ENCODE peak calls at places on chromosomes 3 and 15, in six cellular contexts. One of them, this sample, is unnamed.

GRCh38 chr15:52208306-52208946 is 17.2 kb upstream of the GNB5 start:
- DNase-seq in T-helper 1 cell: peak; percentile 72
- DNase-seq in H1: peak; percentile 43
- DNase-seq in neural crest cell: peak; percentile 69
- DNase-seq in stimulated activated naive CD8-positive, alpha-beta T cell treated with anti-CD3 and anti-CD28 coated beads, Interleukin-15, amount 100 ng/mL, for 72 hours: peak; percentile 74
- DNase-seq in GM23338: peak; percentile 87
- DNase-seq in this sample: peak; percentile 88

GRCh38 chr15:48647963-48648362 is 2.5 kb upstream of the FBN1 start:
- DNase-seq in T-helper 1 cell: no peak
- DNase-seq in H1: no peak
- DNase-seq in neural crest cell: no peak
- DNase-seq in stimulated activated naive CD8-positive, alpha-beta T cell treated with anti-CD3 and anti-CD28 coated beads, Interleukin-15, amount 100 ng/mL, for 72 hours: no peak
- DNase-seq in GM23338: peak; percentile 34
- DNase-seq in this sample: peak; percentile 11

GRCh38 chr3:49671291-49672288 is 2.6 kb upstream of the APEH start:
- DNase-seq in T-helper 1 cell: peak; percentile 70
- DNase-seq in H1: peak; percentile 70
- DNase-seq in neural crest cell: peak; percentile 67
- DNase-seq in stimulated activated naive CD8-positive, alpha-beta T cell treated with anti-CD3 and anti-CD28 coated beads, Interleukin-15, amount 100 ng/mL, for 72 hours: peak; percentile 71
- DNase-seq in GM23338: peak; percentile 94
- DNase-seq in this sample: no peak

GRCh38 chr3:185824467-185825378 is at the start of gene IGF2BP2:
- DNase-seq in T-helper 1 cell: peak; percentile 43
- DNase-seq in H1: no peak
- DNase-seq in neural crest cell: peak; percentile 77
- DNase-seq in stimulated activated naive CD8-positive, alpha-beta T cell treated with anti-CD3 and anti-CD28 coated beads, Interleukin-15, amount 100 ng/mL, for 72 hours: peak; percentile 48
- DNase-seq in GM23338: peak; percentile 76
- DNase-seq in this sample: peak; percentile 91

GRCh38 chr3:194908972-194909371 is 223.3 kb downstream of the FAM43A start:
- DNase-seq in T-helper 1 cell: no peak
- DNase-seq in H1: no peak
- DNase-seq in neural crest cell: no peak
- DNase-seq in stimulated activated naive CD8-positive, alpha-beta T cell treated with anti-CD3 and anti-CD28 coated beads, Interleukin-15, amount 100 ng/mL, for 72 hours: no peak
- DNase-seq in GM23338: no peak
- DNase-seq in this sample: no peak

GRCh38 chr15:92883643-92884458 is 16.3 kb upstream of the CHD2 start:
- DNase-seq in T-helper 1 cell: peak; percentile 76
- DNase-seq in H1: no peak
- DNase-seq in neural crest cell: no peak
- DNase-seq in stimulated activated naive CD8-positive, alpha-beta T cell treated with anti-CD3 and anti-CD28 coated beads, Interleukin-15, amount 100 ng/mL, for 72 hours: peak; percentile 42
- DNase-seq in GM23338: peak; percentile 47
- DNase-seq in this sample: peak; percentile 47

GRCh38 chr3:14451844-14452533 is 49.6 kb downstream of the SLC6A6 start:
- DNase-seq in T-helper 1 cell: no peak
- DNase-seq in H1: no peak
- DNase-seq in neural crest cell: no peak
- DNase-seq in stimulated activated naive CD8-positive, alpha-beta T cell treated with anti-CD3 and anti-CD28 coated beads, Interleukin-15, amount 100 ng/mL, for 72 hours: no peak
- DNase-seq in GM23338: no peak
- DNase-seq in this sample: no peak

GRCh38 chr15:81751321-81751720 is 294.5 kb downstream of the MEX3B start:
- DNase-seq in T-helper 1 cell: no peak
- DNase-seq in H1: no peak
- DNase-seq in neural crest cell: no peak
- DNase-seq in stimulated activated naive CD8-positive, alpha-beta T cell treated with anti-CD3 and anti-CD28 coated beads, Interleukin-15, amount 100 ng/mL, for 72 hours: no peak
- DNase-seq in GM23338: peak; percentile 17
- DNase-seq in this sample: no peak

GRCh38 chr3:135106445-135106844 is 311.4 kb downstream of the EPHB1 start:
- DNase-seq in T-helper 1 cell: no peak
- DNase-seq in H1: peak; percentile 13
- DNase-seq in neural crest cell: peak; percentile 58
- DNase-seq in stimulated activated naive CD8-positive, alpha-beta T cell treated with anti-CD3 and anti-CD28 coated beads, Interleukin-15, amount 100 ng/mL, for 72 hours: no peak
- DNase-seq in GM23338: peak; percentile 82
- DNase-seq in this sample: no peak

GRCh38 chr3:152671998-152672649 is 162.8 kb upstream of the P2RY1 start:
- DNase-seq in T-helper 1 cell: no peak
- DNase-seq in H1: no peak
- DNase-seq in neural crest cell: no peak
- DNase-seq in stimulated activated naive CD8-positive, alpha-beta T cell treated with anti-CD3 and anti-CD28 coated beads, Interleukin-15, amount 100 ng/mL, for 72 hours: no peak
- DNase-seq in GM23338: no peak
- DNase-seq in this sample: no peak

GRCh38 chr3:147699175-147699838 is 290.1 kb downstream of the ZIC1 start:
- DNase-seq in T-helper 1 cell: no peak
- DNase-seq in H1: no peak
- DNase-seq in neural crest cell: no peak
- DNase-seq in stimulated activated naive CD8-positive, alpha-beta T cell treated with anti-CD3 and anti-CD28 coated beads, Interleukin-15, amount 100 ng/mL, for 72 hours: no peak
- DNase-seq in GM23338: no peak
- DNase-seq in this sample: no peak

GRCh38 chr3:190870125-190870524 is 7.6 kb upstream of the GMNC start:
- DNase-seq in T-helper 1 cell: no peak
- DNase-seq in H1: no peak
- DNase-seq in neural crest cell: no peak
- DNase-seq in stimulated activated naive CD8-positive, alpha-beta T cell treated with anti-CD3 and anti-CD28 coated beads, Interleukin-15, amount 100 ng/mL, for 72 hours: no peak
- DNase-seq in GM23338: no peak
- DNase-seq in this sample: no peak

GRCh38 chr3:194380300-194380699 is 10.8 kb upstream of the LRRC15 start:
- DNase-seq in T-helper 1 cell: no peak
- DNase-seq in H1: no peak
- DNase-seq in neural crest cell: no peak
- DNase-seq in stimulated activated naive CD8-positive, alpha-beta T cell treated with anti-CD3 and anti-CD28 coated beads, Interleukin-15, amount 100 ng/mL, for 72 hours: no peak
- DNase-seq in GM23338: no peak
- DNase-seq in this sample: no peak

GRCh38 chr3:22609139-22609538 is 594.0 kb upstream of the UBE2E2 start:
- DNase-seq in T-helper 1 cell: no peak
- DNase-seq in H1: no peak
- DNase-seq in neural crest cell: no peak
- DNase-seq in stimulated activated naive CD8-positive, alpha-beta T cell treated with anti-CD3 and anti-CD28 coated beads, Interleukin-15, amount 100 ng/mL, for 72 hours: no peak
- DNase-seq in GM23338: no peak
- DNase-seq in this sample: no peak

GRCh38 chr3:143170676-143171075 is 51.1 kb downstream of the CHST2 start:
- DNase-seq in T-helper 1 cell: peak; percentile 50
- DNase-seq in H1: no peak
- DNase-seq in neural crest cell: no peak
- DNase-seq in stimulated activated naive CD8-positive, alpha-beta T cell treated with anti-CD3 and anti-CD28 coated beads, Interleukin-15, amount 100 ng/mL, for 72 hours: peak; percentile 30
- DNase-seq in GM23338: no peak
- DNase-seq in this sample: peak; percentile 13

This sample was measured in NCI-H82.